ENCODE peak calls at places on chromosomes 1 and 21, in eight cellular contexts. L, Y, B, D, G, F, I and H are unnamed samples.

GRCh38 chr1:68120136-68120791 is 69.8 kb upstream of the DIRAS3 start:
- DNase-seq in I (peak), B (peak), G (peak), Y (peak), D (peak), F (peak), L (peak), H (peak)

GRCh38 chr21:36032647-36033406 is 27.5 kb downstream of the SETD4 start:
- DNase-seq in Y (no peak), I (no peak), D (no peak), G (no peak), L (no peak), F (no peak), B (no peak), H (no peak)

GRCh38 chr1:151277249-151277648 is 4.8 kb upstream of the ZNF687 start:
- DNase-seq in B (no peak), F (no peak), L (no peak), I (peak), D (peak), Y (no peak), G (no peak), H (no peak)

GRCh38 chr21:32413697-32414578 is 1.4 kb downstream of the EVA1C start:
- DNase-seq in F (peak), B (no peak), L (no peak), G (no peak), I (no peak), Y (no peak), D (no peak), H (no peak)

GRCh38 chr21:43355925-43356289 is 71.0 kb downstream of the SIK1 start:
- DNase-seq in D (peak), Y (no peak), G (no peak), B (peak), F (no peak), L (peak), I (no peak), H (no peak)

GRCh38 chr21:37974081-37974480 is 57.8 kb upstream of the KCNJ6 start:
- DNase-seq in B (no peak), G (no peak), Y (no peak), I (no peak), F (no peak), D (no peak), L (no peak), H (no peak)

GRCh38 chr1:31531177-31532000 is 44.9 kb upstream of the TINAGL1 start:
- DNase-seq in F (no peak), L (no peak), Y (no peak), D (no peak), I (no peak), G (no peak), B (peak), H (peak)

GRCh38 chr1:185916866-185917265 is 182.7 kb downstream of the HMCN1 start:
- DNase-seq in Y (no peak), G (no peak), F (no peak), B (no peak), L (no peak), D (no peak), I (no peak), H (no peak)

GRCh38 chr21:46664316-46664995 is 29.0 kb downstream of the PRMT2 start:
- DNase-seq in I (no peak), G (no peak), L (no peak), D (no peak), B (no peak), F (no peak), Y (no peak), H (no peak)

GRCh38 chr1:30466610-30467009 is 256.8 kb downstream of the MATN1 start:
- DNase-seq in F (no peak), G (no peak), L (no peak), I (no peak), Y (no peak), D (no peak), B (no peak), H (no peak)

GRCh38 chr1:116943438-116943837 is 33.7 kb downstream of the PTGFRN start:
- DNase-seq in D (no peak), I (no peak), Y (no peak), L (no peak), G (no peak), B (no peak), F (no peak), H (no peak)

GRCh38 chr1:201147396-201148015 is 6.8 kb downstream of the TMEM9 start:
- DNase-seq in B (no peak), D (no peak), F (no peak), I (no peak), Y (no peak), G (no peak), L (no peak), H (no peak)

GRCh38 chr1:204994086-204994862 is 48.7 kb upstream of the CNTN2 start:
- DNase-seq in I (no peak), B (no peak), D (no peak), L (no peak), G (no peak), F (no peak), Y (no peak), H (no peak)